ENCODE peak calls at places on chromosomes 5 and 9, in six cellular contexts. One of them, this sample, is unnamed.
A peak's percentile ranks its signal among the peaks of the same experiment; 100 is the strongest.

GRCh38 chr5:102578362-102578761 is 79.6 kb upstream of the SLCO6A1 start:
- DNase-seq in GM23338: no peak
- DNase-seq in prostate gland: no peak
- DNase-seq in epithelial cell of esophagus: no peak
- DNase-seq in spleen: no peak
- DNase-seq in MM.1S: no peak
- DNase-seq in this sample: no peak

GRCh38 chr5:90802695-90803317 is 244.2 kb downstream of the ADGRV1 start:
- DNase-seq in GM23338: peak; percentile 88
- DNase-seq in prostate gland: peak; percentile 8
- DNase-seq in epithelial cell of esophagus: peak; percentile 60
- DNase-seq in spleen: no peak
- DNase-seq in MM.1S: peak; percentile 35
- DNase-seq in this sample: peak; percentile 39

GRCh38 chr5:79173626-79174025 is 62.0 kb downstream of the BHMT start:
- DNase-seq in GM23338: peak; percentile 42
- DNase-seq in prostate gland: peak; percentile 19
- DNase-seq in epithelial cell of esophagus: peak; percentile 90
- DNase-seq in spleen: no peak
- DNase-seq in MM.1S: no peak
- DNase-seq in this sample: peak; percentile 92

GRCh38 chr9:69743930-69744329 is 15.9 kb downstream of the PTAR1 start:
- DNase-seq in GM23338: peak; percentile 39
- DNase-seq in prostate gland: no peak
- DNase-seq in epithelial cell of esophagus: no peak
- DNase-seq in spleen: no peak
- DNase-seq in MM.1S: no peak
- DNase-seq in this sample: no peak

GRCh38 chr9:123326662-123327093 is 29.3 kb upstream of the CRB2 start:
- DNase-seq in GM23338: peak; percentile 37
- DNase-seq in prostate gland: no peak
- DNase-seq in epithelial cell of esophagus: no peak
- DNase-seq in spleen: no peak
- DNase-seq in MM.1S: peak; percentile 22
- DNase-seq in this sample: no peak

GRCh38 chr9:119004618-119004990 is 364.6 kb downstream of the BRINP1 start:
- DNase-seq in GM23338: no peak
- DNase-seq in prostate gland: peak; percentile 31
- DNase-seq in epithelial cell of esophagus: peak; percentile 5
- DNase-seq in spleen: no peak
- DNase-seq in MM.1S: no peak
- DNase-seq in this sample: no peak

GRCh38 chr5:5497132-5497748 is 74.8 kb downstream of the ICE1 start:
- DNase-seq in GM23338: peak; percentile 78
- DNase-seq in prostate gland: peak; percentile 24
- DNase-seq in epithelial cell of esophagus: peak; percentile 60
- DNase-seq in spleen: peak; percentile 79
- DNase-seq in MM.1S: peak; percentile 64
- DNase-seq in this sample: no peak

GRCh38 chr5:109823597-109823996 is 133.9 kb downstream of the MAN2A1 start:
- DNase-seq in GM23338: no peak
- DNase-seq in prostate gland: no peak
- DNase-seq in epithelial cell of esophagus: peak; percentile 83
- DNase-seq in spleen: no peak
- DNase-seq in MM.1S: no peak
- DNase-seq in this sample: no peak

GRCh38 chr5:79831910-79832309 is 142.3 kb downstream of the CMYA5 start:
- DNase-seq in GM23338: no peak
- DNase-seq in prostate gland: no peak
- DNase-seq in epithelial cell of esophagus: no peak
- DNase-seq in spleen: no peak
- DNase-seq in MM.1S: no peak
- DNase-seq in this sample: no peak

GRCh38 chr9:33244150-33244784 is 4.3 kb downstream of the SPINK4 start:
- DNase-seq in GM23338: no peak
- DNase-seq in prostate gland: no peak
- DNase-seq in epithelial cell of esophagus: no peak
- DNase-seq in spleen: peak; percentile 34
- DNase-seq in MM.1S: peak; percentile 5
- DNase-seq in this sample: no peak

GRCh38 chr5:54514841-54515432 is 2.6 kb upstream of the SNX18 start:
- DNase-seq in GM23338: no peak
- DNase-seq in prostate gland: no peak
- DNase-seq in epithelial cell of esophagus: no peak
- DNase-seq in spleen: no peak
- DNase-seq in MM.1S: no peak
- DNase-seq in this sample: no peak

GRCh38 chr9:133352635-133353340 is 3.5 kb downstream of the SURF1 start:
- DNase-seq in GM23338: no peak
- DNase-seq in prostate gland: no peak
- DNase-seq in epithelial cell of esophagus: no peak
- DNase-seq in spleen: no peak
- DNase-seq in MM.1S: no peak
- DNase-seq in this sample: no peak

GRCh38 chr9:109167716-109168115 is 667 bp upstream of the FRRS1L start:
- DNase-seq in GM23338: no peak
- DNase-seq in prostate gland: no peak
- DNase-seq in epithelial cell of esophagus: no peak
- DNase-seq in spleen: no peak
- DNase-seq in MM.1S: no peak
- DNase-seq in this sample: no peak

GRCh38 chr9:78026416-78026815 is 5.2 kb downstream of the GNAQ start:
- DNase-seq in GM23338: no peak
- DNase-seq in prostate gland: no peak
- DNase-seq in epithelial cell of esophagus: no peak
- DNase-seq in spleen: no peak
- DNase-seq in MM.1S: no peak
- DNase-seq in this sample: no peak

GRCh38 chr5:95808686-95809413 is 13.7 kb downstream of the GLRX start:
- DNase-seq in GM23338: no peak
- DNase-seq in prostate gland: no peak
- DNase-seq in epithelial cell of esophagus: no peak
- DNase-seq in spleen: peak; percentile 94
- DNase-seq in MM.1S: peak; percentile 95
- DNase-seq in this sample: no peak

GRCh38 chr9:117247271-117247670 is 167.6 kb downstream of the ASTN2 start:
- DNase-seq in GM23338: peak; percentile 67
- DNase-seq in prostate gland: peak; percentile 11
- DNase-seq in epithelial cell of esophagus: no peak
- DNase-seq in spleen: no peak
- DNase-seq in MM.1S: no peak
- DNase-seq in this sample: no peak

GRCh38 chr5:96729156-96729555 is 67.0 kb downstream of the CAST start:
- DNase-seq in GM23338: no peak
- DNase-seq in prostate gland: no peak
- DNase-seq in epithelial cell of esophagus: no peak
- DNase-seq in spleen: no peak
- DNase-seq in MM.1S: no peak
- DNase-seq in this sample: no peak

GRCh38 chr5:121819661-121820261 is 31.9 kb upstream of the FTMT start:
- DNase-seq in GM23338: no peak
- DNase-seq in prostate gland: no peak
- DNase-seq in epithelial cell of esophagus: no peak
- DNase-seq in spleen: no peak
- DNase-seq in MM.1S: no peak
- DNase-seq in this sample: no peak

GRCh38 chr9:106927916-106928315 is 65.0 kb downstream of the ZNF462 start:
- DNase-seq in GM23338: no peak
- DNase-seq in prostate gland: no peak
- DNase-seq in epithelial cell of esophagus: no peak
- DNase-seq in spleen: no peak
- DNase-seq in MM.1S: no peak
- DNase-seq in this sample: no peak

GRCh38 chr5:163565931-163566608 is 60.7 kb downstream of the MAT2B start:
- DNase-seq in GM23338: peak; percentile 82
- DNase-seq in prostate gland: peak; percentile 15
- DNase-seq in epithelial cell of esophagus: peak; percentile 33
- DNase-seq in spleen: peak; percentile 79
- DNase-seq in MM.1S: peak; percentile 45
- DNase-seq in this sample: peak; percentile 45

GRCh38 chr9:38112010-38112409 is 43.0 kb upstream of the SHB start:
- DNase-seq in GM23338: no peak
- DNase-seq in prostate gland: no peak
- DNase-seq in epithelial cell of esophagus: peak; percentile 51
- DNase-seq in spleen: no peak
- DNase-seq in MM.1S: no peak
- DNase-seq in this sample: no peak

DNA sequence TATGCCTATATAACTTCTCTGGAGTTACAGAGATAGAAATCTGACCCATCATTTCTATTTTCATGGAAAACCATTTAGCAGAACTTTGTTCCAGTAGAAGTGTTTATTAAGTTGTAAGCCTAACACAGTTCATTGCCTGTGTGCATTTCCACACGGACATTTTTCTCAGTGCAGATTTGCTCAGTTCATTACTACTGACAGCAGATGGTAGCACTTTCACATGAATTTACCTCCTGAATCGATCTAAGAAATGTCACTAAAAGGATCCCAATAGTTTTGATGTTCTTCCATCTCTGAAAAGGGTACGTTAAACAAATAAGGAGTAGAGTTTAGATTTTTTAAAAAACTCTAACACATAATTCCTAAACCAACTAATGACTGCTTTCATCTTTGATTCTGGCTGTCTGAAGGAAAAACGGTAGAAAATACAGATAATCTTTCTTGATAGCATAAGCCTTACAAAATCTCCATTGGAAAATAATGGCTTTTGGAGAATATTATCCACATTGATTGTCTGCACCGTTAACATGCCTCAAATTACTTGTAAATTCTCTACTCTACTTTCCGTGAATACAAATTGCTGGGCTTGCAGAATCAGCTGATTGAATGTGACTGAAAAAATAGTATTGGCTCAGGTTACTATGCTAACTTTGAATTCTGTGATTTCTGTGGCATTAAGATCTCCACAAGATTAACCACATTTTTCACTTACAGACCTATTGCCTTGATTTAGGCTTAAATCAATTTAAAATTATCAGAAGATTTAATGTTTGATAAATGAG is 33.1 kb downstream of the RPS23 start:
- DNase-seq in GM23338: peak; percentile 3
- DNase-seq in prostate gland: no peak
- DNase-seq in epithelial cell of esophagus: no peak
- DNase-seq in spleen: no peak
- DNase-seq in MM.1S: no peak
- DNase-seq in this sample: no peak
- TF ChIP-seq CTCF in GM23338: peak; percentile 10
- TF ChIP-seq CTCF in prostate gland: no peak
- TF ChIP-seq CTCF in epithelial cell of esophagus: no peak
- TF ChIP-seq CTCF in spleen: no peak
- TF ChIP-seq CTCF in MM.1S: no peak
- TF ChIP-seq CTCF in this sample: no peak

GRCh38 chr5:176906796-176907195 is 7.7 kb upstream of the HK3 start:
- DNase-seq in GM23338: no peak
- DNase-seq in prostate gland: no peak
- DNase-seq in epithelial cell of esophagus: no peak
- DNase-seq in spleen: no peak
- DNase-seq in MM.1S: no peak
- DNase-seq in this sample: no peak

GRCh38 chr5:176908677-176909358 is 9.7 kb upstream of the HK3 start:
- DNase-seq in GM23338: no peak
- DNase-seq in prostate gland: no peak
- DNase-seq in epithelial cell of esophagus: no peak
- DNase-seq in spleen: no peak
- DNase-seq in MM.1S: no peak
- DNase-seq in this sample: no peak

GRCh38 chr5:176902911-176903664 is 3.9 kb upstream of the HK3 start:
- DNase-seq in GM23338: no peak
- DNase-seq in prostate gland: no peak
- DNase-seq in epithelial cell of esophagus: no peak
- DNase-seq in spleen: no peak
- DNase-seq in MM.1S: no peak
- DNase-seq in this sample: no peak

GRCh38 chr5:176904276-176904675 is 5.1 kb upstream of the HK3 start:
- DNase-seq in GM23338: no peak
- DNase-seq in prostate gland: no peak
- DNase-seq in epithelial cell of esophagus: no peak
- DNase-seq in spleen: no peak
- DNase-seq in MM.1S: no peak
- DNase-seq in this sample: no peak

GRCh38 chr5:176906126-176906525 is 7.0 kb upstream of the HK3 start:
- DNase-seq in GM23338: no peak
- DNase-seq in prostate gland: no peak
- DNase-seq in epithelial cell of esophagus: no peak
- DNase-seq in spleen: no peak
- DNase-seq in MM.1S: no peak
- DNase-seq in this sample: no peak
- TF ChIP-seq CTCF in GM23338: no peak
- TF ChIP-seq CTCF in prostate gland: no peak
- TF ChIP-seq CTCF in epithelial cell of esophagus: no peak
- TF ChIP-seq CTCF in spleen: no peak
- TF ChIP-seq CTCF in MM.1S: no peak
- TF ChIP-seq CTCF in this sample: no peak

DNA sequence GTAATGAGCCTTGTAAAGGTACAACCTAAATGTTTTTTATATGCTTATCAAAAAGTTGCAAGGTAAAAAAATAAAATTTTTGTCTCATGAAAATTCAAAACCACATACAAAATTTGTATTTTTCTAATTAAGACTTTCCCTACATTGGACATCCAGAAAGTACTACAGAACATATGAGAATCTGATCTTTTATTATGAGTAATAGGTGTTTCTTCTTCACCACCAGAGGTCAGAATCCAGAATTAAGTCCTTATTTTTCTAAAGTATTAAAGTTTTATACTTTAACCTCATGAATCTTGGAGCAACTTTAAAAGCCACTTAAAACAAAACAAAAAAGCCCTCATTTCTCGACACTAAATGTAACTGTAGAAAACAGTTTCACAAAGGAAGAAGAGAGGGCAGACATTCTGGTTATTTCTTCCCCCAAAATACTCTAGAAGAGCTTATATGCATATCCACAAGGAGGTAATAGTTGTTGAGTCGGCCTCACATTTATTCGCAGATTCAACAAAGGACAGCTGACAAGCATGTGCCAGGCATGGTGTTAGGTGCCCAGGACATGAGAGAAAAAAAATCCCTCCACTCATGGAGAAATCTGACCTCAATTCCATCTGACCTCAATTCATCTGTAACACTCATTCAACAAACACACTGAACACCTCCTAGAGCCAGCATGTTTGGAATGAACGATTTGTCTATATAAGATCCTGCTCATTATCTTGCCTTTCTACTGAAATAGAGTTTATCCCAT is 69.2 kb downstream of the MLLT3 start:
- DNase-seq in GM23338: no peak
- DNase-seq in prostate gland: no peak
- DNase-seq in epithelial cell of esophagus: peak; percentile 14
- DNase-seq in spleen: no peak
- DNase-seq in MM.1S: peak; percentile 47
- DNase-seq in this sample: no peak
- TF ChIP-seq CTCF in GM23338: no peak
- TF ChIP-seq CTCF in prostate gland: peak; percentile 27
- TF ChIP-seq CTCF in epithelial cell of esophagus: no peak
- TF ChIP-seq CTCF in spleen: no peak
- TF ChIP-seq CTCF in MM.1S: peak; percentile 20
- TF ChIP-seq CTCF in this sample: peak; percentile 17

DNA sequence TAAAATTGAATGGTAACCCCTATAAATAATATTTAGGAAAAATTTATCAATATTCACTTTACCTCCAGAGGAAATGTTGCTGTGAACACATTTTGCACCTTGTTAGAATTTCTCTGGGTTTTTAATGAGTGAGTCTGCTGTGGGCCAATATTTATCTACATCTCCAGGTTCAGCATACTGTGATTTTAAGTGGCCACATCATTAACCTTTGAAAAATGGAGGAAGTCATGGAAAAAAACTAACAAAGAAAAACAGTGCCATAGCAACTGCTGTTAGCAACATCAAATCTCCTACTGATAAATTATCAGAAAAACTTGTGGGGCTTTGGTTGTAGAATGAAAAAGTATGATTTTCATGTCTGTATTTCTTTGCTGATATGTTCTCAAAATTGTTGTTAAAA is 55.0 kb downstream of the CD180 start:
- DNase-seq in GM23338: no peak
- DNase-seq in prostate gland: no peak
- DNase-seq in epithelial cell of esophagus: no peak
- DNase-seq in spleen: no peak
- DNase-seq in MM.1S: no peak
- DNase-seq in this sample: no peak
- TF ChIP-seq CTCF in GM23338: no peak
- TF ChIP-seq CTCF in prostate gland: no peak
- TF ChIP-seq CTCF in epithelial cell of esophagus: no peak
- TF ChIP-seq CTCF in spleen: no peak
- TF ChIP-seq CTCF in MM.1S: no peak
- TF ChIP-seq CTCF in this sample: no peak

This sample was measured in LNCaP clone FGC.